ENCODE peak calls at places on chromosomes 6 and 20, in six cellular contexts. P, I, R, J, C and Y are unnamed samples.

GRCh38 chr6:31585531-31585930 is 546 bp upstream of the LST1 start:
- DNase-seq in C (peak; percentile 36), I (no peak), P (no peak), J (no peak), R (peak; percentile 62), Y (no peak)

GRCh38 chr6:84177253-84177652 is 50.2 kb downstream of the CEP162 start:
- DNase-seq in C (no peak), R (no peak), J (peak; percentile 7), P (no peak), I (no peak), Y (no peak)

GRCh38 chr20:47127986-47128385 is 228.5 kb downstream of the ZMYND8 start:
- DNase-seq in I (peak; percentile 14), C (no peak), P (no peak), J (no peak), R (no peak), Y (no peak)

GRCh38 chr6:20605581-20605980 is 71.3 kb downstream of the CDKAL1 start:
- DNase-seq in J (no peak), C (no peak), P (no peak), I (no peak), R (no peak), Y (no peak)

GRCh38 chr6:34151321-34152041 is 5.6 kb upstream of the GRM4 start:
- DNase-seq in C (no peak), I (no peak), P (no peak), J (no peak), R (no peak), Y (peak; percentile 50)

GRCh38 chr6:5569491-5569890 is 308.2 kb downstream of the FARS2 start:
- DNase-seq in C (no peak), R (no peak), I (no peak), J (no peak), P (no peak), Y (no peak)

GRCh38 chr6:161745594-161745993 is 471.7 kb upstream of the AGPAT4 start:
- DNase-seq in R (no peak), I (no peak), P (no peak), J (no peak), C (no peak), Y (no peak)

GRCh38 chr6:33273129-33273923 is 1.5 kb downstream of the RPS18 start:
- DNase-seq in J (no peak), C (no peak), P (no peak), R (no peak), I (no peak), Y (no peak)

GRCh38 chr6:149235130-149235561 is 82.4 kb upstream of the TAB2 start:
- DNase-seq in J (peak; percentile 33), P (no peak), R (no peak), C (peak; percentile 40), I (no peak), Y (no peak)

GRCh38 chr20:8855315-8855714 is 213.6 kb upstream of the PLCB4 start:
- DNase-seq in I (no peak), J (no peak), P (peak; percentile 35), R (no peak), C (no peak), Y (peak; percentile 73)

GRCh38 chr6:45658396-45658795 is 280.7 kb upstream of the SUPT3H start:
- DNase-seq in C (no peak), I (no peak), P (no peak), J (no peak), R (no peak), Y (no peak)

GRCh38 chr20:51258582-51259175 is 235.8 kb upstream of the KCNG1 start:
- DNase-seq in P (no peak), J (no peak), R (no peak), C (peak; percentile 50), I (no peak), Y (no peak)

GRCh38 chr6:3280091-3280490 is 21.3 kb downstream of the PSMG4 start:
- DNase-seq in R (peak; percentile 32), J (peak; percentile 6), I (peak; percentile 63), P (peak; percentile 21), C (no peak), Y (peak; percentile 58)

DNA sequence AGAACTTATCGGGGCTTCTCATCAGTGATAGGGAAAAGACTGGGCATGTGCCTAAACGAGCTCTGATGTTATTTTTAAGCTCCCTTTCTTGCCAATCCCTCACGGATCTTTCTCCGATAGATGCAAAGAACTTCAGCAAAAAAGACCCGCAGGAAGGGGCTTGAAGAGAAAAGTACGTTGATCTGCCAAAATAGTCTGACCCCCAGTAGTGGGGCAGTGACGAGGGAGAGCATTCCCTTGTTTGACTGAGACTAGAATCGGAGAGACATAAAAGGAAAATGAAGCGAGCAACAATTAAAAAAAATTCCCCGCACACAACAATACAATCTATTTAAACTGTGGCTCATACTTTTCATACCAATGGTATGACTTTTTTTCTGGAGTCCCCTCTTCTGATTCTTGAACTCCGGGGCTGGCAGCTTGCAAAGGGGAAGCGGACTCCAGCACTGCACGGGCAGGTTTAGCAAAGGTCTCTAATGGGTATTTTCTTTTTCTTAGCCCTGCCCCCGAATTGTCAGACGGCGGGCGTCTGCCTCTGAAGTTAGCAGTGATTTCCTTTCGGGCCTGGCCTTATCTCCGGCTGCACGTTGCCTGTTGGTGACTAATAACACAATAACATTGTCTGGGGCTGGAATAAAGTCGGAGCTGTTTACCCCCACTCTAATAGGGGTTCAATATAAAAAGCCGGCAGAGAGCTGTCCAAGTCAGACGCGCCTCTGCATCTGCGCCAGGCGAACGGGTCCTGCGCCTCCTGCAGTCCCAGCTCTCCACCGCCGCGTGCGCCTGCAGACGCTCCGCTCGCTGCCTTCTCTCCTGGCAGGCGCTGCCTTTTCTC is at the start of gene EDN1:
- DNase-seq in C (peak; percentile 93), R (peak; percentile 24), P (peak; percentile 64), I (peak; percentile 84), J (peak; percentile 85), Y (peak; percentile 85)
- TF ChIP-seq POLR2A in C (peak; percentile 96), R (no peak), P (peak; percentile 23), I (no peak), J (peak; percentile 81), Y (peak; percentile 50)

DNA sequence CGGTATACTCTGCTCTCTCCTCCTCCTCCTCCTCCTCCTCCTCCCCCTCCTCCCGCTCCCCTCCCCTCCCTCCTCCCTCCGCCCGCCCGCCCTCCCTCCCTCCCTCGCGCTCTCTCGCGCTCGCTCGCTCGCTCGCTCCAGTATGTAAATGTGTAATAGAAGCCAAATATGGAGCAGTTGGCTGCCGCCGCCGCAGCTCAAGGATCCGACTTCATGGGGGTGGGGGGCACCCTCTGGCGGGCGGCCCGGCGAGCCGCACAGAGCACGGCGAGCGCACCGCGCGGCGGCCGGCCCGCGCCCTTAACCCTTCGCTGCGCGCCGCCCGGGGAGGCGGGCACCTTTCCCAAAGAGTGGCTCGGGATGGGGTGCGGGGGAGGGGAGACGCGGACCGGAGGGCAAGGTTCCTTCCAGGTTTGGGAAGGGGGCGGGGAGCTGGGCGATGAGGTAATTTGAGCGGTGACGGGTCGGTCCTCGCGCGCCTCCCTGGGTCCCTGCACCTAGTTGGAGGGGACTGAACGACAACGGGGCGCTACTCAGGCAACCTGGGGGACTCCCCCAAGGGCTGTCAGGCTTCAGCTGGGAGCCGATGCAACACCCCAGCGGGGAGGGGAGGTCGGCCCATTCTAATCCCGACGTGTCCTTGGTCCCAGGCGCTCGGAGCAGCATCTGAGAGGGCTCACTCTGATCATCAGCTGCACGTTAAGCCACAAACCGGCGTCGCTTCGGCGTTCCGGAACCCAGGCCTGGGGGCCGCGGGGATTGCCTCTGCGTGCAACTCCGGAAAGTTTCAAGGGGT is 407 bp upstream of the ATXN1 start:
- DNase-seq in J (peak; percentile 91), I (peak; percentile 95), P (peak; percentile 84), C (peak; percentile 85), R (peak; percentile 64), Y (peak; percentile 95)
- TF ChIP-seq EP300 in J (no peak), I (no peak), P (no peak), C (no peak), R (no peak), Y (no peak)

GRCh38 chr20:10051185-10051584 is 16.4 kb downstream of the ANKEF1 start:
- DNase-seq in J (no peak), R (no peak), I (no peak), P (no peak), C (no peak), Y (no peak)

DNA sequence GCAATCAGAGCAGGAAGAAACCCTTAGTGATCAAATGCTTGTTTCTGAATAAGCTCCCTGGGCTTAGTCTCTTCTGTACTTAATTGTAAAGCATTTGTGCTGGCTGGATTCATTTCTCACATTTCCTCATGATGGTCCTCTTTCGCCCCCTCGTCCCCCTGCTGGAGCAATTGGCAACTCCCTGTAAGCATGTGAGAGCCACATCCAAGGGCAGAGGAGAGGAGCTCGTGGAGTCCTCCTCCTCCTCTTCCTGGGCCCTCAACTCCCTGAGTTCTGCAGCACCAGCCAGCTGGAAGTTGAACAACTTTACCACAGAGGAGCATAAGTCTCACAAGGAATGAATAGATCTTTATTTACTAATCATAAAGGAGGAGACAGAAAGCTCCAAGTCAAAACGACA is 12.6 kb downstream of the ANKEF1 start:
- DNase-seq in C (peak; percentile 53), R (no peak), I (no peak), J (no peak), P (no peak), Y (no peak)
- TF ChIP-seq CTCF in C (peak; percentile 32), R (no peak), I (no peak), J (no peak), P (no peak), Y (no peak)

GRCh38 chr20:35616465-35617396 is 1.1 kb downstream of the SPAG4 start:
- DNase-seq in R (peak; percentile 88), C (peak; percentile 86), I (peak; percentile 95), P (peak; percentile 98), J (peak; percentile 93), Y (peak; percentile 95)
- TF ChIP-seq POLR2A in R (peak; percentile 75), C (peak; percentile 44), I (no peak), P (peak; percentile 37), J (peak; percentile 41), Y (peak; percentile 35)

GRCh38 chr20:18072532-18072931 is 14.8 kb upstream of the OVOL2 start:
- DNase-seq in I (no peak), R (no peak), P (no peak), J (no peak), C (no peak), Y (no peak)
- TF ChIP-seq EP300 in I (no peak), R (no peak), P (no peak), J (no peak), C (no peak), Y (no peak)

DNA sequence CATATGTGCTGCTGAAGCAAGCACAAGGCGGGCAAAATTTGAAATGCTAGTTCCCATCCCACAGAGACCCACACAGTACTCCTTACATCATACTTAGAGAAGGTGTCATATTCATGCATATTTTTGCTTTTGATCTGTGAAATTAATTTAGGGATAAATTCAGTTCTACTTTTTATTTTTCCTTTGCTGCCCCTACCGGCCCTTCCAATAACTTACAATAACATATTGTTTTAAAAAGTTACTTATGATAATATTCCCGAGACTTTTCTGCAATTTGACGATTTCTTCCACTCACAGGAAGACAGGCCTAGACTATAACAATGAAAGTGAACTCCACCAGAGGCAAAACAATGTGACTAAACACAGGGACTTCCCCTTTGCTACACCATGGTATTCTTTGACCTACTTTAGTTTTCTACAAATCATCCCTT is 35.0 kb downstream of the SESN1 start:
- DNase-seq in I (no peak), J (no peak), R (no peak), C (no peak), P (no peak), Y (no peak)
- TF ChIP-seq CTCF in I (no peak), J (peak; percentile 18), R (no peak), C (peak; percentile 28), P (no peak), Y (no peak)

GRCh38 chr6:128518531-128519131 is 1.8 kb downstream of the PTPRK start:
- DNase-seq in C (no peak), P (no peak), I (no peak), J (no peak), R (no peak), Y (no peak)
- TF ChIP-seq POLR2A in C (no peak), P (no peak), I (no peak), J (no peak), R (no peak), Y (no peak)